ENCODE peak calls at places on chromosomes 4 and X, in seven cellular contexts. One of them, this sample, is unnamed.

GRCh38 chrX:71493111-71493613 is 39.7 kb upstream of the OGT start:
- DNase-seq in Right ventricle myocardium superior: no peak
- DNase-seq in stromal cell of bone marrow: peak; percentile 3
- DNase-seq in SW480: no peak
- DNase-seq in EH: peak; percentile 14
- DNase-seq in SK-N-MC: no peak
- DNase-seq in RPMI8226: no peak
- DNase-seq in this sample: peak; percentile 53

GRCh38 chr4:53374777-53375258 is 2.6 kb upstream of the FIP1L1 start:
- DNase-seq in EH: no peak
- DNase-seq in RPMI8226: no peak
- DNase-seq in SK-N-MC: no peak
- DNase-seq in Right ventricle myocardium superior: no peak
- DNase-seq in stromal cell of bone marrow: no peak
- DNase-seq in SW480: no peak
- DNase-seq in this sample: no peak

GRCh38 chr4:176995-177394 is 52.7 kb downstream of the ZNF718 start:
- DNase-seq in EH: no peak
- DNase-seq in RPMI8226: no peak
- DNase-seq in SK-N-MC: no peak
- DNase-seq in SW480: no peak
- DNase-seq in Right ventricle myocardium superior: no peak
- DNase-seq in stromal cell of bone marrow: no peak
- DNase-seq in this sample: no peak

GRCh38 chr4:153161599-153161971 is 42.7 kb upstream of the TRIM2 start:
- DNase-seq in Right ventricle myocardium superior: no peak
- DNase-seq in EH: peak; percentile 39
- DNase-seq in SW480: no peak
- DNase-seq in SK-N-MC: no peak
- DNase-seq in RPMI8226: no peak
- DNase-seq in stromal cell of bone marrow: no peak
- DNase-seq in this sample: peak; percentile 50

GRCh38 chrX:66012094-66012534 is 27.8 kb downstream of the VSIG4 start:
- DNase-seq in RPMI8226: no peak
- DNase-seq in SK-N-MC: no peak
- DNase-seq in EH: no peak
- DNase-seq in Right ventricle myocardium superior: no peak
- DNase-seq in SW480: no peak
- DNase-seq in stromal cell of bone marrow: no peak
- DNase-seq in this sample: no peak

GRCh38 chrX:51420610-51421009 is 75.8 kb downstream of the NUDT11 start:
- DNase-seq in Right ventricle myocardium superior: no peak
- DNase-seq in SW480: peak; percentile 15
- DNase-seq in RPMI8226: peak; percentile 46
- DNase-seq in EH: peak; percentile 30
- DNase-seq in SK-N-MC: no peak
- DNase-seq in stromal cell of bone marrow: peak; percentile 18
- DNase-seq in this sample: peak; percentile 56

GRCh38 chrX:4263005-4263404 is 549.6 kb upstream of the PRKX start:
- DNase-seq in Right ventricle myocardium superior: no peak
- DNase-seq in stromal cell of bone marrow: no peak
- DNase-seq in SK-N-MC: no peak
- DNase-seq in EH: no peak
- DNase-seq in RPMI8226: peak; percentile 7
- DNase-seq in SW480: peak; percentile 5
- DNase-seq in this sample: no peak

GRCh38 chrX:118550792-118551191 is 55.2 kb downstream of the DOCK11 start:
- DNase-seq in SW480: no peak
- DNase-seq in SK-N-MC: no peak
- DNase-seq in stromal cell of bone marrow: no peak
- DNase-seq in EH: no peak
- DNase-seq in RPMI8226: no peak
- DNase-seq in Right ventricle myocardium superior: no peak
- DNase-seq in this sample: peak; percentile 49

GRCh38 chrX:10676239-10676971 is 56.0 kb upstream of the MID1 start:
- DNase-seq in stromal cell of bone marrow: no peak
- DNase-seq in SW480: no peak
- DNase-seq in RPMI8226: no peak
- DNase-seq in Right ventricle myocardium superior: no peak
- DNase-seq in SK-N-MC: no peak
- DNase-seq in EH: no peak
- DNase-seq in this sample: no peak

This sample was measured in fibroblast of mammary gland.